ENCODE peak calls at places on chromosome 20, in eight cellular contexts. L, X, Z, P, I, M, G and R are unnamed samples.

GRCh38 chr20:38498909-38499308 is 26.3 kb downstream of the RALGAPB start:
- DNase-seq in L (no peak), X (no peak), Z (no peak), P (no peak), I (no peak), M (no peak), G (no peak), R (no peak)

GRCh38 chr20:53683506-53683905 is 89.9 kb upstream of the ZNF217 start:
- DNase-seq in L (no peak), X (no peak), Z (no peak), P (no peak), I (no peak), M (no peak), G (no peak), R (no peak)

GRCh38 chr20:1827974-1828785 is 67.0 kb upstream of the SIRPA start:
- DNase-seq in L (peak; percentile 36), X (no peak), Z (no peak), P (no peak), I (no peak), M (no peak), G (no peak), R (no peak)

GRCh38 chr20:2708073-2708415 is 15.5 kb downstream of the EBF4 start:
- DNase-seq in L (no peak), X (no peak), Z (no peak), P (no peak), I (peak; percentile 18), M (no peak), G (no peak), R (no peak)

GRCh38 chr20:4724459-4725262 is 3.0 kb downstream of the PRND start:
- DNase-seq in L (no peak), X (no peak), Z (no peak), P (no peak), I (no peak), M (no peak), G (no peak), R (no peak)

GRCh38 chr20:52268184-52268583 is 76.6 kb upstream of the ZFP64 start:
- DNase-seq in L (no peak), X (no peak), Z (no peak), P (peak; percentile 18), I (no peak), M (no peak), G (no peak), R (no peak)

GRCh38 chr20:36572701-36573102 is 695 bp upstream of the TGIF2 start:
- DNase-seq in L (no peak), X (no peak), Z (no peak), P (no peak), I (peak; percentile 36), M (no peak), G (no peak), R (no peak)

GRCh38 chr20:6588296-6588695 is 179.2 kb upstream of the BMP2 start:
- DNase-seq in L (peak; percentile 93), X (no peak), Z (no peak), P (no peak), I (peak; percentile 43), M (no peak), G (no peak), R (no peak)

GRCh38 chr20:44642203-44643153 is 9.0 kb downstream of the ADA start:
- DNase-seq in L (peak; percentile 71), X (peak; percentile 8), Z (peak; percentile 72), P (peak; percentile 80), I (peak; percentile 69), M (peak; percentile 71), G (no peak), R (no peak)

GRCh38 chr20:24018796-24019195 is 30.2 kb upstream of the GGTLC1 start:
- DNase-seq in L (no peak), X (no peak), Z (no peak), P (no peak), I (no peak), M (no peak), G (no peak), R (no peak)

GRCh38 chr20:56352656-56353055 is 6.1 kb upstream of the FAM210B start:
- DNase-seq in L (no peak), X (no peak), Z (no peak), P (no peak), I (no peak), M (no peak), G (no peak), R (no peak)

GRCh38 chr20:34712525-34713192 is 8.5 kb downstream of the TP53INP2 start:
- DNase-seq in L (no peak), X (no peak), Z (no peak), P (no peak), I (no peak), M (no peak), G (no peak), R (no peak)

GRCh38 chr20:59945175-59945574 is 5.0 kb downstream of the FAM217B start:
- DNase-seq in L (no peak), X (no peak), Z (no peak), P (no peak), I (no peak), M (no peak), G (no peak), R (no peak)

GRCh38 chr20:32277361-32278198 is at the start of gene KIF3B:
- DNase-seq in L (peak; percentile 98), X (peak; percentile 85), Z (peak; percentile 92), P (peak; percentile 74), I (peak; percentile 90), M (peak; percentile 81), G (peak; percentile 83), R (peak; percentile 83)

GRCh38 chr20:38202153-38202981 is 37.3 kb upstream of the TGM2 start:
- DNase-seq in L (no peak), X (no peak), Z (peak; percentile 36), P (no peak), I (no peak), M (no peak), G (no peak), R (no peak)

GRCh38 chr20:316316-317068 is 8.9 kb upstream of the SOX12 start:
- DNase-seq in L (no peak), X (no peak), Z (no peak), P (no peak), I (no peak), M (no peak), G (no peak), R (no peak)

GRCh38 chr20:50817776-50818172 is 22.9 kb downstream of the BCAS4 start:
- DNase-seq in L (no peak), X (no peak), Z (no peak), P (no peak), I (no peak), M (no peak), G (no peak), R (no peak)

GRCh38 chr20:37336369-37337207 is 9.4 kb upstream of the SRC start:
- DNase-seq in L (peak; percentile 14), X (no peak), Z (peak; percentile 84), P (no peak), I (no peak), M (no peak), G (no peak), R (no peak)

GRCh38 chr20:62702886-62703852 is 5.5 kb upstream of the NTSR1 start:
- DNase-seq in L (peak; percentile 77), X (no peak), Z (no peak), P (peak; percentile 53), I (no peak), M (peak; percentile 77), G (no peak), R (peak; percentile 60)

GRCh38 chr20:1332749-1333300 is 3.9 kb upstream of the SDCBP2 start:
- DNase-seq in L (no peak), X (no peak), Z (no peak), P (no peak), I (no peak), M (no peak), G (no peak), R (no peak)

GRCh38 chr20:56897318-56897962 is 268.3 kb downstream of the TFAP2C start:
- DNase-seq in L (no peak), X (no peak), Z (no peak), P (no peak), I (no peak), M (no peak), G (no peak), R (no peak)

GRCh38 chr20:61789329-61789728 is 276.4 kb downstream of the TAF4 start:
- DNase-seq in L (no peak), X (no peak), Z (no peak), P (no peak), I (no peak), M (no peak), G (no peak), R (no peak)

GRCh38 chr20:52518735-52519134 is 327.2 kb upstream of the ZFP64 start:
- DNase-seq in L (no peak), X (no peak), Z (no peak), P (no peak), I (no peak), M (no peak), G (no peak), R (no peak)

GRCh38 chr20:34948030-34948429 is 7.6 kb downstream of the GSS start:
- DNase-seq in L (no peak), X (no peak), Z (no peak), P (peak; percentile 45), I (no peak), M (no peak), G (no peak), R (no peak)

GRCh38 chr20:46367967-46368901 is 38.2 kb downstream of the ELMO2 start:
- DNase-seq in L (peak; percentile 42), X (no peak), Z (no peak), P (no peak), I (no peak), M (no peak), G (no peak), R (no peak)